ENCODE peak calls at places on chromosomes 4 and X, in six cellular contexts. X is body of pancreas, G is tibial nerve, Y is thoracic aorta, E is cardiac muscle cell, D is pancreas. A is an unnamed sample. For H3K4me1, the result is how much of the 10 kb centered on the place peaks cover.

GRCh38 chrX:133947022-133947421 is 38.4 kb downstream of the GPC3 start:
- DNase-seq in D (no peak), G (no peak), Y (no peak), E (no peak), X (no peak), A (no peak)

GRCh38 chrX:10636337-10636736 is 16.0 kb upstream of the MID1 start:
- DNase-seq in E (peak), G (peak), D (no peak), X (peak), Y (no peak), A (peak)

GRCh38 chr4:151667025-151667424 is 93.8 kb downstream of the GATB start:
- DNase-seq in G (no peak), Y (no peak), X (no peak), E (no peak), D (no peak), A (no peak)

GRCh38 chr4:128354205-128354821 is 66.7 kb upstream of the PGRMC2 start:
- DNase-seq in E (peak), G (peak), X (peak), Y (no peak), D (no peak), A (peak)

GRCh38 chr4:100781433-100781832 is 263.6 kb upstream of the EMCN start:
- DNase-seq in E (no peak), X (no peak), Y (no peak), D (no peak), G (no peak), A (no peak)

GRCh38 chr4:89681219-89681618 is 155.7 kb downstream of the SNCA start:
- DNase-seq in D (no peak), X (no peak), Y (no peak), E (no peak), G (no peak), A (no peak)

GRCh38 chr4:80197601-80198444 is 520 bp downstream of the PRDM8 start:
- DNase-seq in E (peak), X (no peak), Y (no peak), D (peak), G (no peak), A (peak)

GRCh38 chrX:1451676-1452496 is 823 bp downstream of the ASMTL start:
- DNase-seq in X (no peak), G (no peak), E (no peak), D (peak), Y (no peak), A (no peak)

GRCh38 chr4:168163106-168163505 is 70.8 kb downstream of the ANXA10 start:
- DNase-seq in D (no peak), E (no peak), G (no peak), Y (no peak), X (peak), A (no peak)

GRCh38 chr4:187309456-187309855 is 585.8 kb upstream of the FAT1 start:
- DNase-seq in G (no peak), X (no peak), Y (no peak), E (no peak), D (no peak), A (no peak)

GRCh38 chrX:119041175-119041574 is 31.6 kb upstream of the CT47C1 start:
- DNase-seq in Y (peak), D (no peak), E (peak), G (peak), X (peak), A (peak)

GRCh38 chrX:2498781-2499302 is 1.9 kb downstream of the DHRSX start:
- DNase-seq in X (peak), E (peak), Y (no peak), G (peak), D (no peak), A (no peak)

GRCh38 chrX:152958047-152958446 is 35.9 kb downstream of the PNMA5 start:
- DNase-seq in Y (no peak), D (no peak), G (no peak), X (no peak), E (peak), A (no peak)

GRCh38 chr4:81040175-81040659 is 9.7 kb downstream of the BMP3 start:
- DNase-seq in D (no peak), X (no peak), E (peak), Y (no peak), G (peak), A (no peak)

GRCh38 chrX:68698955-68699354 is 51.5 kb downstream of the STARD8 start:
- DNase-seq in X (peak), D (peak), G (no peak), Y (no peak), E (no peak), A (no peak)

GRCh38 chr4:54228563-54229501 is at the start of gene PDGFRA:
- DNase-seq in G (peak), E (peak), X (peak), D (no peak), Y (no peak), A (no peak)

GRCh38 chrX:118717703-118718391 is 9.6 kb upstream of the IL13RA1 start:
- DNase-seq in X (no peak), Y (no peak), G (no peak), E (no peak), D (no peak), A (no peak)

GRCh38 chr4:7323872-7324650 is 110.7 kb downstream of the PSAPL1 start:
- DNase-seq in X (no peak), E (no peak), D (no peak), Y (no peak), G (no peak), A (peak)

GRCh38 chr4:152220201-152220666 is 315.7 kb downstream of the FBXW7 start:
- DNase-seq in X (no peak), E (no peak), G (no peak), D (no peak), Y (no peak), A (no peak)

GRCh38 chr4:141905751-141906150 is 269.4 kb downstream of the IL15 start:
- DNase-seq in D (no peak), G (no peak), X (no peak), E (peak), Y (no peak), A (no peak)

GRCh38 chrX:143635915-143636314 is at the start of gene SLITRK4:
- DNase-seq in D (no peak), G (no peak), Y (no peak), E (peak), X (peak), A (no peak)
- H3K4me3 ChIP-seq in D (peak), G (peak), Y (peak), E (peak), X (no peak), A (no peak)

GRCh38 chr4:150072471-150072870 is 5.8 kb upstream of the DCLK2 start:
- DNase-seq in X (no peak), G (no peak), E (no peak), Y (no peak), D (no peak), A (no peak)

GRCh38 chr4:150074064-150074463 is 4.2 kb upstream of the DCLK2 start:
- DNase-seq in G (no peak), X (no peak), D (no peak), E (no peak), Y (no peak), A (no peak)

GRCh38 chr4:150069361-150069760 is 8.9 kb upstream of the DCLK2 start:
- DNase-seq in X (no peak), G (no peak), Y (no peak), E (no peak), D (no peak), A (no peak)

GRCh38 chr4:150070464-150071170 is 7.6 kb upstream of the DCLK2 start:
- DNase-seq in D (no peak), G (no peak), X (no peak), Y (no peak), E (no peak), A (no peak)

GRCh38 chr4:150072906-150073714 is 5.1 kb upstream of the DCLK2 start:
- DNase-seq in G (no peak), E (peak), Y (no peak), D (no peak), X (no peak), A (no peak)
- H3K4me1 ChIP-seq in G (under half), E (under half), Y (under half), D (under half), X (under half), A (under half)

GRCh38 chr4:61500883-61501282 is 300.8 kb downstream of the ADGRL3 start:
- DNase-seq in Y (no peak), G (no peak), D (no peak), X (no peak), E (peak), A (peak)
- TF ChIP-seq CTCF in Y (no peak), G (no peak), D (no peak), X (no peak), E (peak), A (peak)

GRCh38 chrX:115584715-115585114 is 23.7 kb downstream of the PLS3 start:
- DNase-seq in X (no peak), E (peak), Y (no peak), D (no peak), G (no peak), A (no peak)
- H3K4me3 ChIP-seq in X (no peak), E (no peak), Y (peak), D (no peak), G (no peak), A (no peak)

GRCh38 chrX:123740006-123740405 is 7.2 kb upstream of the THOC2 start:
- DNase-seq in D (no peak), Y (no peak), E (no peak), G (no peak), X (no peak), A (no peak)

GRCh38 chrX:123736333-123736921 is 3.6 kb upstream of the THOC2 start:
- DNase-seq in G (no peak), X (no peak), E (peak), D (no peak), Y (no peak), A (peak)

GRCh38 chrX:123742440-123742839 is 9.6 kb upstream of the THOC2 start:
- DNase-seq in G (no peak), X (no peak), E (no peak), Y (no peak), D (no peak), A (no peak)

GRCh38 chrX:123739474-123739873 is 6.6 kb upstream of the THOC2 start:
- DNase-seq in G (no peak), X (no peak), Y (no peak), D (no peak), E (no peak), A (no peak)

DNA sequence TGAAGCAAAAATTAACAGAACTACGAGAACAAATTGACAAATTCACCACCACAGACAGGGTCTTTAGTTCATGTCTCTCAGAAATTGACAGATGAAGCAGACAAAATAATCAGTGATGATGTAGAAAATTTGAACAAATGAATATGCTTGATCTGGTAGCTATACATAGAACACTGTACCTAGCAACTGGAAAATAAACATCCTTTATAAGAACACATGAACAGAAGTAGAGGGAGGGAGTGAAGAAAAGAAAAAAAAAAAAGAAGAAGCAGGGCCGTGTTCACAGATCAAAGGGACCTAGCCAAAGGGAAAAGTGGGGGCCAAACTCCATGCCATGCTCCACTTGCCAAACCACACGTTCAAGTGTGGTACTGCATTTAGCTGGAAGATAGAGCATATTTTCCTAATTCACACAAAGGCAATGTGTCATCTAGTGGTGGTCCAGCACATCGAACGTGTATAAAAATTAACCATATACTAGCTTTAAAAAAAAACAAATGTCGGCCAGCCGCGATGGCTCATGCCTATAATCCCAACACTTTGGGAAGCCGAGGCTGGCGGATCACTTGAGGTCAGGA is 5.6 kb upstream of the THOC2 start:
- DNase-seq in D (no peak), Y (no peak), X (no peak), G (no peak), E (no peak), A (no peak)
- H3K4me1 ChIP-seq in D (under half), Y (under half), X (under half), G (under half), E (under half), A (under half)

GRCh38 chr4:139840773-139841172 is 175.2 kb downstream of the MGST2 start:
- DNase-seq in X (no peak), Y (no peak), G (no peak), D (no peak), E (no peak), A (no peak)

GRCh38 chr4:139843643-139844042 is 178.0 kb downstream of the MGST2 start:
- DNase-seq in G (no peak), Y (no peak), D (no peak), E (no peak), X (no peak), A (no peak)

GRCh38 chr4:139844057-139844456 is 178.4 kb downstream of the MGST2 start:
- DNase-seq in X (no peak), G (no peak), D (no peak), E (peak), Y (no peak), A (no peak)

GRCh38 chr4:139839664-139840063 is 174.0 kb downstream of the MGST2 start:
- DNase-seq in Y (no peak), D (no peak), X (no peak), G (no peak), E (no peak), A (peak)

DNA sequence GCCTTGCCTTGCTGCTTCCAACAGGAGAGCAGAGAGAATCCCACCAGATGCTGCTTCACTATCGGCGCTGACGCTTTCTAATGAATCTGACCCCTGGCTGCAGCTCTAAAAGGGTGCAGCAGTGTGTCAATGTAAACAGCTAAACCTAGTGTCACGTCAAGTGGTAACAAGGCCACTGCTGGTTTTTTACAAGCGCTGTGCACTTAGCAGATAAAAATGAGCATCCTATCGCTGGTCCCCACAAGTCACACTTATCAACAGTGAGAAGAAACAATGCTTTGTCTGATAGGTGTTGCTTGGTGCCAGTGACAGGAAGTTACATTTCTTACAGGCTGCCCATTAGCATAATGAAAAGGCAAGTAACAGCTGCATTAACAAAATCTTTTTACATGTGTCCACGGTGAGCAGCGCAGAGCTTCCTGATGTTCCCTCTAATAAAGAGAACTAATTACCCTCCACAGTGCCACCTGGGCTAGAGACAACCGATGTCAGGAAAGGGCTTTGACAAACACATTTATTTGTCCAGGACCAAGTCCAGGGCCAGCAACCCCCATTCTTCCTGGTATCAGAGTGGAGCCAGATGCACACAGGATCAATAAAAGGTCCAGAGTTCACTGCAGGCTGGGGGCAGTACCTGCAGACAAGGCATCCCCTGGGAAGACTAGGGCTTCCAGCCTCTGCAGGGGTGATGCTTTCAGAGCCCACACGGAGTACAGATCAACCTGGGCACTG is 176.0 kb downstream of the MGST2 start:
- DNase-seq in D (no peak), E (no peak), G (no peak), Y (no peak), X (peak), A (peak)
- TF ChIP-seq CTCF in D (no peak), E (no peak), G (no peak), Y (no peak), X (no peak), A (peak)

GRCh38 chr4:123401466-123402175 is 5.0 kb downstream of the SPRY1 start:
- DNase-seq in E (peak), Y (no peak), G (no peak), D (no peak), X (no peak), A (no peak)
- H3K4me3 ChIP-seq in E (peak), Y (peak), G (peak), D (peak), X (no peak), A (no peak)

GRCh38 chr4:119728692-119729593 is 100.3 kb upstream of the PDE5A start:
- DNase-seq in X (no peak), E (no peak), D (no peak), Y (no peak), G (no peak), A (no peak)

GRCh38 chr4:119729815-119730643 is 101.4 kb upstream of the PDE5A start:
- DNase-seq in X (peak), E (peak), G (no peak), D (no peak), Y (peak), A (peak)

GRCh38 chr4:119725688-119726330 is 97.2 kb upstream of the PDE5A start:
- DNase-seq in Y (no peak), G (no peak), D (no peak), X (no peak), E (no peak), A (no peak)

GRCh38 chr4:119726505-119726904 is 97.9 kb upstream of the PDE5A start:
- DNase-seq in X (no peak), G (no peak), E (no peak), Y (no peak), D (no peak), A (no peak)

GRCh38 chr4:119728185-119728584 is 99.6 kb upstream of the PDE5A start:
- DNase-seq in G (no peak), D (no peak), Y (no peak), X (no peak), E (no peak), A (no peak)
- H3K4me1 ChIP-seq in G (under half), D (under half), Y (half or more), X (under half), E (under half), A (under half)

GRCh38 chr4:169757575-169758184 is at the start of gene HPF1:
- DNase-seq in G (peak), X (peak), D (peak), E (peak), Y (peak), A (peak)
- TF ChIP-seq CTCF in G (no peak), X (no peak), D (no peak), E (no peak), Y (no peak), A (no peak)